ENCODE peak calls at places on chromosomes 13 and 19, in four cellular contexts. K, N, O and V are unnamed samples.

GRCh38 chr19:37979547-37980082 is 72.6 kb downstream of the SIPA1L3 start:
- DNase-seq in K (no peak), O (no peak), N (no peak), V (peak; percentile 35)

GRCh38 chr13:93413972-93414717 is 187.5 kb downstream of the GPC6 start:
- DNase-seq in K (peak; percentile 55), O (no peak), N (no peak), V (no peak)

GRCh38 chr19:33293255-33294057 is 8.9 kb downstream of the CEBPA start:
- DNase-seq in N (no peak), O (no peak), K (peak; percentile 71), V (peak; percentile 92)

GRCh38 chr13:98239156-98240076 is 62.3 kb upstream of the RNF113B start:
- DNase-seq in K (no peak), N (no peak), O (peak; percentile 65), V (no peak)

GRCh38 chr19:33677745-33678426 is 56.1 kb downstream of the CHST8 start:
- DNase-seq in N (peak; percentile 23), O (peak; percentile 56), K (no peak), V (peak; percentile 2)

GRCh38 chr19:51712461-51713081 is 11.2 kb downstream of the HAS1 start:
- DNase-seq in O (peak; percentile 78), K (peak; percentile 35), N (no peak), V (peak; percentile 69)

GRCh38 chr13:95644611-95645052 is at the start of gene DZIP1:
- DNase-seq in O (peak; percentile 96), N (peak; percentile 78), K (peak; percentile 83), V (peak; percentile 69)

GRCh38 chr13:39106216-39106995 is 68.2 kb downstream of the NHLRC3 start:
- DNase-seq in N (no peak), O (no peak), K (no peak), V (no peak)

GRCh38 chr13:36357692-36358091 is 11.5 kb upstream of the SPART start:
- DNase-seq in K (no peak), N (no peak), O (no peak), V (no peak)

GRCh38 chr19:17739121-17739875 is 12.0 kb upstream of the FCHO1 start:
- DNase-seq in O (no peak), N (no peak), K (no peak), V (no peak)

GRCh38 chr19:38830039-38830733 is 1.4 kb downstream of the ECH1 start:
- DNase-seq in K (peak; percentile 65), O (no peak), N (no peak), V (no peak)

GRCh38 chr13:44806841-44807240 is 182.4 kb downstream of the NUFIP1 start:
- DNase-seq in N (no peak), K (no peak), O (no peak), V (no peak)

GRCh38 chr19:18789883-18790565 is 1.1 kb downstream of the COMP start:
- DNase-seq in N (no peak), O (peak; percentile 81), K (no peak), V (no peak)

GRCh38 chr13:94712812-94713555 is 639 bp upstream of the SOX21 start:
- DNase-seq in K (peak; percentile 46), O (peak; percentile 64), N (no peak), V (no peak)

GRCh38 chr13:114185182-114185971 is 6.3 kb downstream of the CFAP97D2 start:
- DNase-seq in N (no peak), K (no peak), O (no peak), V (no peak)

GRCh38 chr19:35859414-35859813 is 2.7 kb downstream of the KIRREL2 start:
- DNase-seq in O (no peak), K (no peak), N (no peak), V (no peak)

GRCh38 chr13:73000027-73000674 is 58.7 kb upstream of the KLF5 start:
- DNase-seq in N (no peak), K (peak; percentile 19), O (no peak), V (no peak)

DNA sequence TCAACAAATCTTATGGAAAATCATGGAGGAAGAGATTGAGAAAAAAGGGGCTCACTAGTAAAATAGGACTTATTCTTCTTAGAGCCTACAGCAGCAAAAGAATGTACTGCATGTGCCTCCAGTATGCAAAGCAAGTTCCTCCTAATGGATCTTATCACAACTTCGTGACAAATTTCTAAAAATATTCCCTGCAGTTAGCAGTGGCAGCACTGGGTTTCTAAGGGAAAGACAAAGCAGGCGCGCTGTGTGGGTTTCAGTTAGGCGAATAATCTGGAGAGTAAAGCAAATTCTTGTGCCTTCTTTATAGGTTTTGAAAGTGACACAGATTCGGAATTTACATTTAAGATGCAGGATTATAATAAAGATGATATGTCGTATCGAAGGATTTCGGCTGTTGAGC is 167.9 kb downstream of the LMO7 start:
- DNase-seq in N (no peak), O (no peak), K (no peak), V (no peak)
- H4K91ac ChIP-seq in N (no peak overlapping the region), O (no peak overlapping the region), K (no peak overlapping the region), V (no peak overlapping the region)

GRCh38 chr19:56476671-56477428 is at the start of gene ZNF667:
- DNase-seq in O (no peak), K (peak; percentile 59), N (peak; percentile 14), V (no peak)
- H3K14ac ChIP-seq in O (no peak within 1 kb of the TSS), K (peak within 1 kb of the TSS; percentile 34), N (peak within 1 kb of the TSS; percentile 98), V (peak within 1 kb of the TSS; percentile 50)

DNA sequence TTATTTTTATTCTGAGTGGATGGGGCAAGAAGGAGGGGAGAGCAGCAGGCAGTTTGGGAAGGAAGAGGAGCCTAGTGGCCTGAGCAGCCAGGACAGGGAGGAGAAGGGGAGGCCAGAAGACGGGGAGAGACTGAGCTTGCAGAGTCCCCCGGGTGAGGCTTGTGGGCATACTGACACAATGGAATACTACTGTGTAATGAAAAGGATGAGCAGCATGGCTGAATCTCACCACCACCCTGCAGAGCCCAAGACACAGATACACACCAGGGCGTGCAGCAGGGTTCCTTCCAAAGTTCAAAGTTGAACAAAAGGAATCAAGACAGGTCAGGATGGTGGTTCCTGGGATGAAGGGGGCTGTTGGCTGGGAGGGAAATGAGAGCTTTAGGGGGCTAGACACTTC is 8.1 kb upstream of the SMG9 start:
- DNase-seq in K (no peak), O (no peak), N (no peak), V (no peak)
- H3K4me1 ChIP-seq in K (peaks cover 19% of the 10 kb centered on the region), O (no peaks in the 10 kb centered on the region), N (no peaks in the 10 kb centered on the region), V (peaks cover 20% of the 10 kb centered on the region)

GRCh38 chr19:44512326-44513298 is 12.3 kb upstream of the ZNF180 start:
- DNase-seq in N (no peak), O (peak; percentile 80), K (peak; percentile 58), V (peak; percentile 43)
- H4K91ac ChIP-seq in N (no peak overlapping the region), O (no peak overlapping the region), K (no peak overlapping the region), V (no peak overlapping the region)

GRCh38 chr19:30596813-30597399 is 224.7 kb downstream of the ZNF536 start:
- DNase-seq in K (no peak), O (peak; percentile 46), N (no peak), V (no peak)

GRCh38 chr19:30593975-30594925 is 222.1 kb downstream of the ZNF536 start:
- DNase-seq in N (no peak), K (no peak), O (no peak), V (no peak)

GRCh38 chr19:30602661-30603322 is 230.6 kb downstream of the ZNF536 start:
- DNase-seq in O (no peak), K (no peak), N (no peak), V (no peak)

GRCh38 chr19:30596268-30596667 is 224.1 kb downstream of the ZNF536 start:
- DNase-seq in K (no peak), N (no peak), O (no peak), V (no peak)

DNA sequence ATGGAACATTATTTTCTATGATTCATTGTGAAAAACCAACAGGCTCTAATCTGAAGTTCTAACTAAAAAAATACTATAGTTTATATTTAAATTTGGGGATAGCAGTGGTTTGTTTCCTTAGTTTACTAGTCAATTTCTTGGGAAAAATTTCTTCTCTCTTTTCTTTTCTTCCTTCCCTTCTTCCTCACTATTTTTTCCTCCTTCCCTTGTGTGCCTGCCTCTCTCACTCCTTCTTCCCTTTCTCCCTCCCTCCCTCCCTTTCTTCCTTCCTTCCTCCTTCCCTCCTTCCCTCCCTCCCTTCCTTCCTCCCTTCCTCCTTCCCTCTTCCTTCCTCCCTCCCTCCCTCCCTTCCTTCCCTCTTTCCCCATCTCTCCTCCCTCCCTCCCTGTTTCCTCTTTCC is 226.5 kb downstream of the ZNF536 start:
- DNase-seq in O (no peak), K (no peak), N (no peak), V (no peak)
- H3K14ac ChIP-seq in O (no peak overlapping the region), K (no peak overlapping the region), N (no peak overlapping the region), V (no peak overlapping the region)

GRCh38 chr19:6062274-6062673 is 48.0 kb downstream of the RFX2 start:
- DNase-seq in N (no peak), K (no peak), O (no peak), V (peak; percentile 52)
- H3K4me1 ChIP-seq in N (peaks cover 24% of the 10 kb centered on the region), K (peaks cover 23% of the 10 kb centered on the region), O (peaks cover 4% of the 10 kb centered on the region), V (peaks cover 18% of the 10 kb centered on the region)

GRCh38 chr13:50677687-50678463 is 165.6 kb downstream of the DLEU7 start:
- DNase-seq in K (peak; percentile 11), O (no peak), N (no peak), V (no peak)
- H4K91ac ChIP-seq in K (no peak overlapping the region), O (no peak overlapping the region), N (no peak overlapping the region), V (no peak overlapping the region)

GRCh38 chr19:10717356-10718204 is at the start of gene DNM2:
- DNase-seq in N (peak; percentile 100), K (peak; percentile 100), O (peak; percentile 100), V (peak; percentile 100)
- H3K14ac ChIP-seq in N (no peak within 1 kb of the TSS), K (peak within 1 kb of the TSS; percentile 62), O (peak within 1 kb of the TSS; percentile 44), V (peak within 1 kb of the TSS; percentile 68)